ENCODE peak calls at places on chromosomes 3 and 15, in seven cellular contexts. W is AG04449, O is IMR-90, I is HFFc6, B is GM13977, C is Peyer's patch, U is MM.1S. S is an unnamed sample.

GRCh38 chr3:52352566-52352965 is 36.4 kb downstream of the DNAH1 start:
- DNase-seq in W (no peak), O (no peak), C (no peak), I (no peak), B (no peak), U (no peak), S (no peak)

GRCh38 chr3:159236306-159236705 is 434.5 kb downstream of the MFSD1 start:
- DNase-seq in U (no peak), O (no peak), B (no peak), W (no peak), C (no peak), I (no peak), S (no peak)

GRCh38 chr3:114556832-114557231 is 263.0 kb downstream of the TIGIT start:
- DNase-seq in U (no peak), I (no peak), W (no peak), B (no peak), O (no peak), C (no peak), S (no peak)

GRCh38 chr3:11288021-11288491 is 15.9 kb downstream of the ATG7 start:
- DNase-seq in B (no peak), C (no peak), I (peak; percentile 69), W (no peak), U (no peak), O (peak; percentile 51), S (no peak)

GRCh38 chr3:5115506-5116162 is 6.5 kb upstream of the ARL8B start:
- DNase-seq in C (no peak), O (peak; percentile 15), W (no peak), B (peak; percentile 44), U (peak; percentile 39), I (no peak), S (no peak)

GRCh38 chr3:66481071-66482001 is 19.5 kb downstream of the LRIG1 start:
- DNase-seq in U (peak; percentile 50), C (no peak), B (no peak), O (peak; percentile 90), W (no peak), I (no peak), S (no peak)

GRCh38 chr15:63039811-63040210 is 2.7 kb upstream of the TPM1 start:
- DNase-seq in O (no peak), I (no peak), U (no peak), C (no peak), B (no peak), W (no peak), S (no peak)

GRCh38 chr3:52650437-52650836 is 35.3 kb downstream of the PBRM1 start:
- DNase-seq in U (no peak), I (peak; percentile 1), C (no peak), B (no peak), O (peak; percentile 31), W (no peak), S (no peak)

GRCh38 chr3:195571361-195571760 is 12.4 kb downstream of the APOD start:
- DNase-seq in W (no peak), O (no peak), C (no peak), I (no peak), B (no peak), U (no peak), S (no peak)

GRCh38 chr15:76197703-76198455 is 113.4 kb downstream of the ETFA start:
- DNase-seq in C (no peak), W (no peak), I (no peak), O (no peak), B (no peak), U (no peak), S (no peak)

GRCh38 chr3:23865595-23866396 is 51.0 kb downstream of the NKIRAS1 start:
- DNase-seq in C (no peak), U (no peak), O (peak; percentile 38), W (no peak), B (peak; percentile 45), I (peak; percentile 4), S (peak; percentile 63)

GRCh38 chr3:55750525-55750924 is 263.4 kb upstream of the WNT5A start:
- DNase-seq in C (no peak), W (peak; percentile 93), I (peak; percentile 82), U (no peak), B (no peak), O (peak; percentile 87), S (no peak)

GRCh38 chr15:70016511-70016994 is 81.2 kb downstream of the TLE3 start:
- DNase-seq in W (no peak), C (no peak), O (no peak), I (no peak), B (peak; percentile 54), U (peak; percentile 53), S (no peak)

GRCh38 chr15:81336568-81336967 is 12.6 kb upstream of the STARD5 start:
- DNase-seq in W (no peak), U (peak; percentile 47), O (peak; percentile 44), B (peak; percentile 39), C (no peak), I (peak; percentile 41), S (no peak)

GRCh38 chr3:11568503-11569155 is 75.1 kb downstream of the VGLL4 start:
- DNase-seq in B (no peak), I (peak; percentile 95), C (no peak), W (no peak), U (no peak), O (peak; percentile 93), S (no peak)

GRCh38 chr3:49864505-49864904 is 5.2 kb downstream of the CAMKV start:
- DNase-seq in W (no peak), C (no peak), I (no peak), B (no peak), O (no peak), U (no peak), S (no peak)

GRCh38 chr3:4501991-4502390 is 8.8 kb downstream of the ITPR1 start:
- DNase-seq in B (no peak), I (no peak), O (no peak), U (no peak), W (no peak), C (no peak), S (no peak)

GRCh38 chr3:173893066-173893465 is 495.5 kb downstream of the NLGN1 start:
- DNase-seq in W (no peak), C (no peak), U (no peak), O (peak; percentile 57), B (no peak), I (peak; percentile 96), S (no peak)

GRCh38 chr3:156722219-156722618 is 47.8 kb downstream of the TIPARP start:
- DNase-seq in B (no peak), I (no peak), U (no peak), W (no peak), C (no peak), O (no peak), S (no peak)

GRCh38 chr15:90201944-90202375 is 830 bp downstream of the SEMA4B start:
- DNase-seq in I (no peak), W (no peak), O (no peak), C (no peak), B (peak; percentile 47), U (no peak), S (peak; percentile 51)

GRCh38 chr3:129162729-129163579 is 2.1 kb upstream of the ISY1 start:
- DNase-seq in C (no peak), U (no peak), O (no peak), B (no peak), I (no peak), W (no peak), S (peak; percentile 11)

DNA sequence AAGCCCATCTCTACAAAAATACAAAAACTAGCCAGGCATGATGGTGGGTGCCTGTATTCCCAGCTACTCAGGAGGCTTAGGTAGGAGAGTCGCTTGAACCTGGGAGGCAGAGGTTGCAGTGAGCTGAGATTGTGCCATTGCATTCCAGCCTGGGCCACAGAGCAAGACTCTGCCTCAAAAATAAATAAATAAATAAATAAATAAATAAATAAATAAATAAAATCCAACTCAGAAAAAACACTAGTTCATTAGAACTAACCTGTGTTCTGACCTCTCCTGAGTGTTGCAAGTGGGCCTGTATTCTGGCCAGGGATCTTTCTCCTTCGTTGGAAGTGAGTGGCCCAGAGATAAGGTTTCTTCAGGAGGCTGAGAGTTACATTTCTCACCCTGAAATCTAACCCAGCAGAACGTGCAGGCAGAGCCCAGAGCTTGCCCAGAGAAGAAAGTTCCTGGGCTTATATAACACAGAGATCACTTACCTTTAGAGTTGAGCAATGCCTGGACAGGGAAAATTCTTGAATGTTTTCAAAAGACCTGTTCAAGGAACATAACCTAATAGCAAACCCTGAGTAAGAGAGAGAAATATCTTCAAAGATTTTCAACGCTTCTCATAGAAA is 583.9 kb downstream of the MCTP2 start:
- DNase-seq in B (no peak), C (no peak), W (no peak), U (no peak), I (no peak), O (no peak), S (no peak)
- TF ChIP-seq CTCF in B (no peak), C (no peak), W (no peak), U (no peak), I (no peak), O (no peak), S (no peak)

DNA sequence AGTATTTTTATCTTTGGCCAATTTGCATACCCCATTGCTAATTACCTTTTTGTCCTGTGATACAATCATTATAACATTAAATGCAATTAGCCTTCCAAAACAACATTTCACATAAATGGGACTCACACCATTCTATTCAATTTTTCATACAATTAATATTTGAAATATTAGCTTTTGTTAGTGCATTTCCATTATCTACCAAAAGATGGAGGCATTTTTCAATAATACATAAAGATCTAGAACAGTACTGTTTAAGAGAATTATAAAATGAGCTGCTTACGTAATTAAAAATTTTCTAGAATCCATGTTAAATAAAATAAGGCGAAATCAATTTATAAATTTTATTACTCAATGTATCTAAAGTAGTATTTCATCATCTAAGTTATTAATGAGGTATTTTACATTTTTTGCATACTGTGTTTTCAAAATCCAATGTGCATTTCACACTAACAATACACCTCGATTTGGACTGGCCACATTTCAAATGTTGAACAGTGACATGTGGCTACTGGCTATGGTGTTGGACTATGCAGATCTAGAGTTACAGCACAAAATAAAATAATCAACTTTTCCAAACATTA is 74.3 kb downstream of the TJP1 start:
- DNase-seq in B (no peak), U (peak; percentile 41), I (peak; percentile 6), C (no peak), W (no peak), O (peak; percentile 37), S (no peak)
- TF ChIP-seq CTCF in B (peak; percentile 27), U (peak; percentile 52), I (peak; percentile 80), C (peak; percentile 29), W (peak; percentile 4), O (peak; percentile 50), S (no peak)

GRCh38 chr15:65829150-65829764 is 37.2 kb upstream of the DENND4A start:
- DNase-seq in I (no peak), W (no peak), C (no peak), U (peak; percentile 50), B (peak; percentile 21), O (peak; percentile 22), S (no peak)
- TF ChIP-seq CTCF in I (peak; percentile 77), W (peak; percentile 37), C (peak; percentile 52), U (peak; percentile 61), B (peak; percentile 54), O (peak; percentile 42), S (peak; percentile 44)

DNA sequence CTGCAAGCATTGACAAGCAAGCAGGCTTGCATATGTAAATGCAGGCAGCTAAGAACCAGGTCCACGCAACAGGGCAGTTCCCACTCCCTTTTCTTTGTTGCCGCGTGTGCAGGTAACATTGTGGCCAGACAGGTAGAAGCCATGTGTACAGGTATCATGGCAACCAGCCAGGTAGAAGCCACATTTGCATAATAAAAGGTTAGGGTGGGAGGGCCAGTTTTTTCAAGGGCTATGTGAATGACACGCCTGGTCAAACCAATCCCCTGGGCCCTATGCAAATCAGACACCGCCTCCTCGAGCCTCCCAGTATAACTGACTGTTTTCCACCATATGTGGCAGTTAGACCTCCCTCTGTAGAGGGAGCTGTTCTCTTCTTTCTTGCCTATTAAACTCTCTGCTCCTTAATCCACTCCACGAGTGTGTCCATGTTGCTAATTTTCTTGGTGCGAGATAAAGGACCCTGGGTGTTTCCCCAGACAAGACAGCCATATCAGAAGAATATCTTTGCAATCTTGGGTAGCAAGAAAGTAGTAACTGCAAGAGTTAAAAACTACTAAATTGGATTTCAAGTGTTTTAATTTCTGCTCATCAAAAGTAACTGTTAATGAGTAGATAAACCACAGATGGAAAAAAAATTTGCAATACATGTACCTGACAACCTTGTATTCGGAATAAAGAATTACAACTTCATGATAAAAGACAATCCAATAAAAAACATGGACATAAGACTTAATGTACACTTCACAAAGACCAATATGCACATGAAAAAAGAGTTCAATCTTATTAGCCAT is 21.8 kb downstream of the PCOLCE2 start:
- DNase-seq in I (no peak), B (no peak), C (no peak), O (no peak), U (peak; percentile 43), W (no peak), S (no peak)
- TF ChIP-seq CTCF in I (no peak), B (no peak), C (no peak), O (no peak), U (peak; percentile 6), W (no peak), S (no peak)

S was measured in nephron progenitor cell.